ENCODE peak calls at places on chromosomes 16 and 17, in six cellular contexts. One of them, this sample, is unnamed.

GRCh38 chr16:84667600-84668309 is 19.4 kb downstream of the KLHL36 start:
- DNase-seq in A549: no peak
- DNase-seq in progenitor cell of endocrine pancreas: no peak
- DNase-seq in cardiac fibroblast: no peak
- DNase-seq in lung: no peak
- DNase-seq in endothelial cell: no peak
- DNase-seq in this sample: no peak

GRCh38 chr16:25014500-25015147 is 545 bp downstream of the ARHGAP17 start:
- DNase-seq in lung: peak
- DNase-seq in endothelial cell: peak
- DNase-seq in progenitor cell of endocrine pancreas: peak
- DNase-seq in A549: peak
- DNase-seq in cardiac fibroblast: peak
- DNase-seq in this sample: peak

GRCh38 chr16:10880609-10881452 is 3.8 kb downstream of the CIITA start:
- DNase-seq in endothelial cell: no peak
- DNase-seq in progenitor cell of endocrine pancreas: no peak
- DNase-seq in A549: no peak
- DNase-seq in lung: no peak
- DNase-seq in cardiac fibroblast: no peak
- DNase-seq in this sample: no peak

GRCh38 chr17:2856727-2857126 is 60.5 kb downstream of the RAP1GAP2 start:
- DNase-seq in A549: no peak
- DNase-seq in progenitor cell of endocrine pancreas: no peak
- DNase-seq in cardiac fibroblast: no peak
- DNase-seq in lung: no peak
- DNase-seq in endothelial cell: no peak
- DNase-seq in this sample: no peak

GRCh38 chr17:70655179-70655578 is 485.8 kb downstream of the KCNJ2 start:
- DNase-seq in endothelial cell: no peak
- DNase-seq in A549: no peak
- DNase-seq in progenitor cell of endocrine pancreas: no peak
- DNase-seq in lung: no peak
- DNase-seq in cardiac fibroblast: no peak
- DNase-seq in this sample: no peak

GRCh38 chr16:49462356-49462988 is 88.9 kb downstream of the C16orf78 start:
- DNase-seq in cardiac fibroblast: no peak
- DNase-seq in progenitor cell of endocrine pancreas: no peak
- DNase-seq in endothelial cell: no peak
- DNase-seq in A549: no peak
- DNase-seq in lung: no peak
- DNase-seq in this sample: no peak

GRCh38 chr17:7997186-7997585 is 5.2 kb upstream of the GUCY2D start:
- DNase-seq in endothelial cell: peak
- DNase-seq in A549: peak
- DNase-seq in cardiac fibroblast: peak
- DNase-seq in progenitor cell of endocrine pancreas: no peak
- DNase-seq in lung: no peak
- DNase-seq in this sample: peak

GRCh38 chr16:63883091-63883490 is 1238.8 kb downstream of the CDH11 start:
- DNase-seq in progenitor cell of endocrine pancreas: no peak
- DNase-seq in lung: no peak
- DNase-seq in cardiac fibroblast: no peak
- DNase-seq in A549: no peak
- DNase-seq in endothelial cell: no peak
- DNase-seq in this sample: no peak

GRCh38 chr16:83831451-83831987 is 23.7 kb downstream of the HSBP1 start:
- DNase-seq in A549: no peak
- DNase-seq in lung: no peak
- DNase-seq in endothelial cell: no peak
- DNase-seq in progenitor cell of endocrine pancreas: no peak
- DNase-seq in cardiac fibroblast: no peak
- DNase-seq in this sample: no peak

GRCh38 chr16:88599092-88599733 is 29.0 kb downstream of the ZC3H18 start:
- DNase-seq in endothelial cell: no peak
- DNase-seq in A549: no peak
- DNase-seq in progenitor cell of endocrine pancreas: no peak
- DNase-seq in cardiac fibroblast: peak
- DNase-seq in lung: peak
- DNase-seq in this sample: no peak

GRCh38 chr17:81459224-81459623 is 53.4 kb downstream of the ACTG1 start:
- DNase-seq in cardiac fibroblast: no peak
- DNase-seq in lung: no peak
- DNase-seq in endothelial cell: peak
- DNase-seq in A549: no peak
- DNase-seq in progenitor cell of endocrine pancreas: no peak
- DNase-seq in this sample: no peak

GRCh38 chr16:19860146-19861030 is 24.3 kb downstream of the GPRC5B start:
- DNase-seq in cardiac fibroblast: peak
- DNase-seq in A549: no peak
- DNase-seq in lung: no peak
- DNase-seq in endothelial cell: no peak
- DNase-seq in progenitor cell of endocrine pancreas: no peak
- DNase-seq in this sample: no peak

GRCh38 chr16:78731785-78732184 is 632.3 kb downstream of the WWOX start:
- DNase-seq in cardiac fibroblast: no peak
- DNase-seq in A549: no peak
- DNase-seq in progenitor cell of endocrine pancreas: no peak
- DNase-seq in endothelial cell: no peak
- DNase-seq in lung: no peak
- DNase-seq in this sample: no peak
- TF ChIP-seq CTCF in cardiac fibroblast: no peak
- TF ChIP-seq CTCF in A549: no peak
- TF ChIP-seq CTCF in progenitor cell of endocrine pancreas: no peak
- TF ChIP-seq CTCF in endothelial cell: no peak
- TF ChIP-seq CTCF in lung: no peak
- TF ChIP-seq CTCF in this sample: no peak

GRCh38 chr16:70331588-70332358 is 14.9 kb upstream of the DDX19A start:
- DNase-seq in A549: no peak
- DNase-seq in cardiac fibroblast: peak
- DNase-seq in endothelial cell: peak
- DNase-seq in lung: no peak
- DNase-seq in progenitor cell of endocrine pancreas: no peak
- DNase-seq in this sample: no peak
- TF ChIP-seq CTCF in A549: peak
- TF ChIP-seq CTCF in cardiac fibroblast: peak
- TF ChIP-seq CTCF in endothelial cell: peak
- TF ChIP-seq CTCF in lung: no peak
- TF ChIP-seq CTCF in progenitor cell of endocrine pancreas: peak
- TF ChIP-seq CTCF in this sample: peak

GRCh38 chr17:55004484-55004883 is 35.9 kb downstream of the STXBP4 start:
- DNase-seq in A549: no peak
- DNase-seq in progenitor cell of endocrine pancreas: no peak
- DNase-seq in endothelial cell: no peak
- DNase-seq in lung: no peak
- DNase-seq in cardiac fibroblast: no peak
- DNase-seq in this sample: no peak

GRCh38 chr17:55005520-55005919 is 37.0 kb downstream of the STXBP4 start:
- DNase-seq in endothelial cell: no peak
- DNase-seq in A549: peak
- DNase-seq in lung: no peak
- DNase-seq in cardiac fibroblast: peak
- DNase-seq in progenitor cell of endocrine pancreas: no peak
- DNase-seq in this sample: no peak
- TF ChIP-seq CTCF in endothelial cell: peak
- TF ChIP-seq CTCF in A549: peak
- TF ChIP-seq CTCF in lung: no peak
- TF ChIP-seq CTCF in cardiac fibroblast: peak
- TF ChIP-seq CTCF in progenitor cell of endocrine pancreas: peak
- TF ChIP-seq CTCF in this sample: peak

GRCh38 chr17:34361478-34362061 is 1.5 kb downstream of the CCL1 start:
- DNase-seq in progenitor cell of endocrine pancreas: peak
- DNase-seq in cardiac fibroblast: peak
- DNase-seq in endothelial cell: peak
- DNase-seq in A549: peak
- DNase-seq in lung: peak
- DNase-seq in this sample: peak
- TF ChIP-seq CTCF in progenitor cell of endocrine pancreas: peak
- TF ChIP-seq CTCF in cardiac fibroblast: peak
- TF ChIP-seq CTCF in endothelial cell: peak
- TF ChIP-seq CTCF in A549: peak
- TF ChIP-seq CTCF in lung: peak
- TF ChIP-seq CTCF in this sample: peak

GRCh38 chr17:61540870-61541269 is 50.1 kb downstream of the NACA2 start:
- DNase-seq in A549: no peak
- DNase-seq in lung: no peak
- DNase-seq in endothelial cell: no peak
- DNase-seq in cardiac fibroblast: no peak
- DNase-seq in progenitor cell of endocrine pancreas: no peak
- DNase-seq in this sample: no peak
- TF ChIP-seq CTCF in A549: no peak
- TF ChIP-seq CTCF in lung: no peak
- TF ChIP-seq CTCF in endothelial cell: no peak
- TF ChIP-seq CTCF in cardiac fibroblast: no peak
- TF ChIP-seq CTCF in progenitor cell of endocrine pancreas: no peak
- TF ChIP-seq CTCF in this sample: no peak

GRCh38 chr16:29158031-29158430 is 173.2 kb downstream of the LAT start:
- DNase-seq in progenitor cell of endocrine pancreas: no peak
- DNase-seq in A549: no peak
- DNase-seq in endothelial cell: no peak
- DNase-seq in lung: no peak
- DNase-seq in cardiac fibroblast: no peak
- DNase-seq in this sample: no peak

GRCh38 chr16:29156511-29156910 is 171.7 kb downstream of the LAT start:
- DNase-seq in progenitor cell of endocrine pancreas: no peak
- DNase-seq in endothelial cell: no peak
- DNase-seq in cardiac fibroblast: no peak
- DNase-seq in A549: no peak
- DNase-seq in lung: no peak
- DNase-seq in this sample: no peak

GRCh38 chr16:29154676-29155121 is 169.8 kb downstream of the LAT start:
- DNase-seq in cardiac fibroblast: peak
- DNase-seq in endothelial cell: no peak
- DNase-seq in lung: no peak
- DNase-seq in A549: no peak
- DNase-seq in progenitor cell of endocrine pancreas: no peak
- DNase-seq in this sample: no peak

GRCh38 chr16:29151317-29151716 is 166.5 kb downstream of the LAT start:
- DNase-seq in progenitor cell of endocrine pancreas: no peak
- DNase-seq in lung: no peak
- DNase-seq in cardiac fibroblast: no peak
- DNase-seq in A549: no peak
- DNase-seq in endothelial cell: no peak
- DNase-seq in this sample: no peak

GRCh38 chr16:29154100-29154499 is 169.2 kb downstream of the LAT start:
- DNase-seq in endothelial cell: no peak
- DNase-seq in progenitor cell of endocrine pancreas: no peak
- DNase-seq in A549: no peak
- DNase-seq in cardiac fibroblast: no peak
- DNase-seq in lung: no peak
- DNase-seq in this sample: no peak
- TF ChIP-seq CTCF in endothelial cell: no peak
- TF ChIP-seq CTCF in progenitor cell of endocrine pancreas: no peak
- TF ChIP-seq CTCF in A549: no peak
- TF ChIP-seq CTCF in cardiac fibroblast: no peak
- TF ChIP-seq CTCF in lung: no peak
- TF ChIP-seq CTCF in this sample: no peak

This sample was measured in HFFc6.